ENCODE peak calls at places on chromosomes 13 and 19, in seven cellular contexts. One of them, this sample, is unnamed.

GRCh38 chr19:42360787-42361544 is 29.1 kb downstream of the CNFN start:
- DNase-seq in T follicular helper cell: no peak
- DNase-seq in fibroblast of the conjunctiva: no peak
- DNase-seq in stimulated activated CD8-positive, alpha-beta memory T cell treated with anti-CD3 and anti-CD28 coated beads, Interleukin-4, amount 100 ng/mL, for 4 hours: no peak
- DNase-seq in brain microvascular endothelial cell: no peak
- DNase-seq in ascending aorta: no peak
- DNase-seq in RKO: no peak
- DNase-seq in this sample: no peak

GRCh38 chr13:112161441-112162301 is 94.7 kb downstream of the SOX1 start:
- DNase-seq in RKO: no peak
- DNase-seq in brain microvascular endothelial cell: no peak
- DNase-seq in stimulated activated CD8-positive, alpha-beta memory T cell treated with anti-CD3 and anti-CD28 coated beads, Interleukin-4, amount 100 ng/mL, for 4 hours: no peak
- DNase-seq in fibroblast of the conjunctiva: no peak
- DNase-seq in T follicular helper cell: no peak
- DNase-seq in ascending aorta: no peak
- DNase-seq in this sample: no peak

GRCh38 chr19:53594811-53595509 is 36.8 kb upstream of the DPRX start:
- DNase-seq in RKO: no peak
- DNase-seq in fibroblast of the conjunctiva: no peak
- DNase-seq in ascending aorta: no peak
- DNase-seq in T follicular helper cell: no peak
- DNase-seq in brain microvascular endothelial cell: no peak
- DNase-seq in stimulated activated CD8-positive, alpha-beta memory T cell treated with anti-CD3 and anti-CD28 coated beads, Interleukin-4, amount 100 ng/mL, for 4 hours: no peak
- DNase-seq in this sample: no peak

GRCh38 chr19:29641597-29641996 is 23.7 kb upstream of the PLEKHF1 start:
- DNase-seq in RKO: no peak
- DNase-seq in ascending aorta: no peak
- DNase-seq in brain microvascular endothelial cell: no peak
- DNase-seq in fibroblast of the conjunctiva: no peak
- DNase-seq in T follicular helper cell: no peak
- DNase-seq in stimulated activated CD8-positive, alpha-beta memory T cell treated with anti-CD3 and anti-CD28 coated beads, Interleukin-4, amount 100 ng/mL, for 4 hours: no peak
- DNase-seq in this sample: no peak

GRCh38 chr13:20182231-20182846 is 10.4 kb downstream of the GJB2 start:
- DNase-seq in ascending aorta: no peak
- DNase-seq in RKO: peak; percentile 80
- DNase-seq in T follicular helper cell: peak; percentile 36
- DNase-seq in brain microvascular endothelial cell: peak; percentile 38
- DNase-seq in fibroblast of the conjunctiva: peak; percentile 66
- DNase-seq in stimulated activated CD8-positive, alpha-beta memory T cell treated with anti-CD3 and anti-CD28 coated beads, Interleukin-4, amount 100 ng/mL, for 4 hours: no peak
- DNase-seq in this sample: peak; percentile 73

GRCh38 chr19:42343344-42344110 is 18.1 kb downstream of the MEGF8 start:
- DNase-seq in T follicular helper cell: no peak
- DNase-seq in ascending aorta: no peak
- DNase-seq in brain microvascular endothelial cell: no peak
- DNase-seq in stimulated activated CD8-positive, alpha-beta memory T cell treated with anti-CD3 and anti-CD28 coated beads, Interleukin-4, amount 100 ng/mL, for 4 hours: no peak
- DNase-seq in fibroblast of the conjunctiva: no peak
- DNase-seq in RKO: no peak
- DNase-seq in this sample: no peak

GRCh38 chr13:39637890-39638289 is 17.6 kb upstream of the COG6 start:
- DNase-seq in stimulated activated CD8-positive, alpha-beta memory T cell treated with anti-CD3 and anti-CD28 coated beads, Interleukin-4, amount 100 ng/mL, for 4 hours: no peak
- DNase-seq in T follicular helper cell: no peak
- DNase-seq in RKO: no peak
- DNase-seq in fibroblast of the conjunctiva: no peak
- DNase-seq in brain microvascular endothelial cell: no peak
- DNase-seq in ascending aorta: no peak
- DNase-seq in this sample: no peak

GRCh38 chr13:95254341-95254740 is 46.9 kb downstream of the ABCC4 start:
- DNase-seq in RKO: peak; percentile 17
- DNase-seq in T follicular helper cell: no peak
- DNase-seq in brain microvascular endothelial cell: peak; percentile 18
- DNase-seq in ascending aorta: no peak
- DNase-seq in stimulated activated CD8-positive, alpha-beta memory T cell treated with anti-CD3 and anti-CD28 coated beads, Interleukin-4, amount 100 ng/mL, for 4 hours: no peak
- DNase-seq in fibroblast of the conjunctiva: no peak
- DNase-seq in this sample: no peak

GRCh38 chr19:4046946-4047683 is 19.6 kb downstream of the ZBTB7A start:
- DNase-seq in stimulated activated CD8-positive, alpha-beta memory T cell treated with anti-CD3 and anti-CD28 coated beads, Interleukin-4, amount 100 ng/mL, for 4 hours: no peak
- DNase-seq in brain microvascular endothelial cell: no peak
- DNase-seq in fibroblast of the conjunctiva: no peak
- DNase-seq in RKO: no peak
- DNase-seq in T follicular helper cell: no peak
- DNase-seq in ascending aorta: no peak
- DNase-seq in this sample: no peak

This sample was measured in GDM1.